ENCODE peak calls at places on chromosomes 2 and 18, in four cellular contexts. L is H1, W is GM12878, V is NT2/D1. A is an unnamed sample.

GRCh38 chr2:175004980-175005832 is at the start of gene CHN1:
- DNase-seq in L (no peak), W (no peak), V (peak), A (peak)

GRCh38 chr2:140975237-140975636 is 1155.6 kb downstream of the LRP1B start:
- DNase-seq in L (no peak), W (no peak), V (no peak), A (no peak)

GRCh38 chr2:226756131-226756530 is 43.5 kb downstream of the IRS1 start:
- DNase-seq in L (no peak), W (no peak), V (no peak), A (no peak)

GRCh38 chr2:2580341-2580740 is 249.3 kb upstream of the MYT1L start:
- DNase-seq in L (no peak), W (no peak), V (no peak), A (no peak)

GRCh38 chr2:20747317-20747716 is 75.6 kb downstream of the LDAH start:
- DNase-seq in L (no peak), W (no peak), V (no peak), A (no peak)

GRCh38 chr2:207130958-207131521 is 34.7 kb downstream of the KLF7 start:
- DNase-seq in L (no peak), W (no peak), V (no peak), A (no peak)

GRCh38 chr2:28160986-28161425 is 231.7 kb upstream of the FOSL2 start:
- DNase-seq in L (no peak), W (no peak), V (no peak), A (no peak)

GRCh38 chr2:96788393-96789244 is 27.4 kb upstream of the CNNM3 start:
- DNase-seq in L (no peak), W (no peak), V (no peak), A (no peak)

GRCh38 chr2:172865422-172865821 is 129.8 kb downstream of the RAPGEF4 start:
- DNase-seq in L (no peak), W (no peak), V (no peak), A (no peak)

GRCh38 chr18:58321986-58322385 is 278.0 kb downstream of the NEDD4L start:
- DNase-seq in L (no peak), W (no peak), V (no peak), A (peak)

GRCh38 chr2:9310390-9310789 is 103.8 kb downstream of the ASAP2 start:
- DNase-seq in L (no peak), W (no peak), V (no peak), A (no peak)
- TF ChIP-seq SUZ12 in L (no peak), W (no peak), V (no peak), A (no peak)

DNA sequence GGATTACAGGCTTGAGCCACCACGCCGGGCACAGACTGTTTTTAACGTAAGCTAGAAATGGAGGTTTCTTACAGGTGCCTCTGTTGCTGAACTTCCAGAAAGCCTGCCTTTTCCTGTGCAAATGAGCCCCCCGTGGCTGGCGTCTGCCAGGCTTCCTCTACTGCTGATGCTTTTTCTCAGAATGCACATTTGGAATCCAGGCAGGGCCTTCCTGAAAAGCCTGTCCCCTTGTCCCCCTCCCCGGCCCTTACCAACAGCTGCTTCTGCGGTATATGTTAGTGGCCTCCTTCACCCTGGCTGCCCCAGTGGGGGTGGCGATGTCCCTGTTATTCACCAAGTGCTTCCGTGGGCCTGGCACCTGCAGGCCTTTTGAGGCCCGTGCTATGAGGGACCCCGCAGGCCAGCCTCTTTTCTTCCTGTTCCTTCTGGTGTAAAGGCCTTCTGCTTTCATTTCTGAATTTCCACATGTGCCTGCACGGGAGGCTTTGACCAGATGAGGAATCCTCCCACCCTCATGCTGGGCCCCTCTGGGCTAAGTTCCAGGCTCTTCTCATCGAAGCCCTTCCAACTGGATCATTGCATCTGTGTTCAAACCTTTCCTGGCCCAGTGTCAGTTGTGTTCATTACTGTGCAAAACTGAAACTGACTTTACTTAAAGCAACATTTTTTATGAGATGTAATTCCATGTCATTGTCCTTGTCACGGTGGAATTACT is 10.4 kb downstream of the CNDP2 start:
- DNase-seq in L (no peak), W (no peak), V (no peak), A (no peak)
- TF ChIP-seq SUZ12 in L (no peak), W (no peak), V (no peak), A (no peak)

GRCh38 chr2:79910643-79911042 is 393.9 kb downstream of the LRRTM1 start:
- DNase-seq in L (no peak), W (no peak), V (no peak), A (no peak)
- TF ChIP-seq SUZ12 in L (no peak), W (no peak), V (no peak), A (no peak)

GRCh38 chr2:50392185-50392584 is 639.7 kb downstream of the NRXN1 start:
- DNase-seq in L (no peak), W (no peak), V (no peak), A (no peak)
- TF ChIP-seq SUZ12 in L (no peak), W (no peak), V (no peak), A (no peak)

DNA sequence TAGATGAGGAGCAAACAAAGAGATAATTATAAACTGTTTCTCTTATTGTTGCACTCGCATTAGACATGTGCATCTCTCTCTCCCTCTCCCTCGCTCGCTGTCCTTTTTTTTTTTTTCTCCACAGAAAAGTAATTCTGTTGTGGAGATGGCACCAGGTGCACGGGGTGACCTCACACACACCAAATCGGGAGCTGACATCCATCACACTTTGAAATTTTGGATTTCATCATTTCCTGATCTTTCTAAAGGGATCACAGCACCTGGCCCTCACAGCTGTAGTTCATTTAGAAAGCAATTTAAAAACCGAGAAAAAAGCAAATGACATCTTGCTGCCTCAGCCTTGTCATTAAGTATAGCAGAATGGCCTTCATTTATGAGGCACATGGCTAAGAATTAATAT is 717.2 kb downstream of the RNF144A start:
- DNase-seq in L (no peak), W (no peak), V (no peak), A (no peak)
- TF ChIP-seq SUZ12 in L (no peak), W (no peak), V (no peak), A (no peak)

GRCh38 chr2:231684314-231685223 is 23.8 kb upstream of the PTMA start:
- DNase-seq in L (no peak), W (no peak), V (no peak), A (no peak)
- TF ChIP-seq SUZ12 in L (no peak), W (no peak), V (no peak), A (no peak)

GRCh38 chr18:36139251-36139650 is 9.6 kb downstream of the ELP2 start:
- DNase-seq in L (no peak), W (no peak), V (no peak), A (no peak)
- TF ChIP-seq SUZ12 in L (no peak), W (no peak), V (no peak), A (no peak)

A was measured in HEK293T.